ENCODE peak calls at places on chromosomes 3 and 15, in six cellular contexts. One of them, this sample, is unnamed. For H3K4me1, the result is how much of the 10 kb centered on the place peaks cover.

GRCh38 chr15:38860682-38861081 is 296.1 kb upstream of the RASGRP1 start:
- DNase-seq in HepG2: no peak
- DNase-seq in K562: no peak
- DNase-seq in HCT116: no peak
- DNase-seq in H1: no peak
- DNase-seq in GM12878: no peak
- DNase-seq in this sample: no peak

GRCh38 chr15:71806452-71806931 is 3.9 kb upstream of the NR2E3 start:
- DNase-seq in H1: peak
- DNase-seq in GM12878: no peak
- DNase-seq in HCT116: no peak
- DNase-seq in HepG2: no peak
- DNase-seq in K562: peak
- DNase-seq in this sample: no peak

GRCh38 chr3:63130625-63131024 is 147.5 kb upstream of the SYNPR start:
- DNase-seq in K562: no peak
- DNase-seq in GM12878: no peak
- DNase-seq in HepG2: no peak
- DNase-seq in H1: no peak
- DNase-seq in HCT116: no peak
- DNase-seq in this sample: no peak

GRCh38 chr3:155847993-155848392 is 6.2 kb downstream of the SLC33A1 start:
- DNase-seq in K562: no peak
- DNase-seq in GM12878: no peak
- DNase-seq in HepG2: no peak
- DNase-seq in H1: no peak
- DNase-seq in HCT116: no peak
- DNase-seq in this sample: no peak

GRCh38 chr15:99674279-99674678 is 59.0 kb downstream of the LYSMD4 start:
- DNase-seq in H1: no peak
- DNase-seq in HCT116: no peak
- DNase-seq in HepG2: no peak
- DNase-seq in K562: no peak
- DNase-seq in GM12878: no peak
- DNase-seq in this sample: no peak

GRCh38 chr3:9552252-9552999 is 1.2 kb downstream of the LHFPL4 start:
- DNase-seq in H1: peak
- DNase-seq in HepG2: no peak
- DNase-seq in K562: peak
- DNase-seq in GM12878: no peak
- DNase-seq in HCT116: no peak
- DNase-seq in this sample: peak

GRCh38 chr3:42830437-42831320 is 21.4 kb downstream of the ACKR2 start:
- DNase-seq in HepG2: peak
- DNase-seq in H1: no peak
- DNase-seq in HCT116: peak
- DNase-seq in K562: peak
- DNase-seq in GM12878: no peak
- DNase-seq in this sample: peak

GRCh38 chr15:41966920-41967465 is 5.4 kb downstream of the EHD4 start:
- DNase-seq in HepG2: no peak
- DNase-seq in GM12878: no peak
- DNase-seq in H1: no peak
- DNase-seq in HCT116: no peak
- DNase-seq in K562: no peak
- DNase-seq in this sample: no peak

GRCh38 chr3:11720220-11721113 is 76.8 kb upstream of the VGLL4 start:
- DNase-seq in HCT116: peak
- DNase-seq in GM12878: no peak
- DNase-seq in H1: peak
- DNase-seq in K562: peak
- DNase-seq in HepG2: peak
- DNase-seq in this sample: no peak

GRCh38 chr3:143973352-143974021 is 1.9 kb downstream of the DIPK2A start:
- DNase-seq in HepG2: peak
- DNase-seq in HCT116: no peak
- DNase-seq in K562: peak
- DNase-seq in H1: no peak
- DNase-seq in GM12878: no peak
- DNase-seq in this sample: no peak

GRCh38 chr3:50504681-50505080 is 1.2 kb upstream of the CACNA2D2 start:
- DNase-seq in HepG2: no peak
- DNase-seq in H1: no peak
- DNase-seq in GM12878: no peak
- DNase-seq in K562: no peak
- DNase-seq in HCT116: no peak
- DNase-seq in this sample: no peak

GRCh38 chr3:1251282-1252060 is 158.6 kb downstream of the CNTN6 start:
- DNase-seq in HepG2: no peak
- DNase-seq in HCT116: no peak
- DNase-seq in H1: no peak
- DNase-seq in GM12878: no peak
- DNase-seq in K562: no peak
- DNase-seq in this sample: no peak

GRCh38 chr3:101940521-101940992 is 91.2 kb downstream of the NFKBIZ start:
- DNase-seq in K562: peak
- DNase-seq in HCT116: no peak
- DNase-seq in H1: no peak
- DNase-seq in HepG2: no peak
- DNase-seq in GM12878: no peak
- DNase-seq in this sample: peak

GRCh38 chr15:27817258-27817657 is 281.9 kb downstream of the OCA2 start:
- DNase-seq in GM12878: no peak
- DNase-seq in HepG2: no peak
- DNase-seq in HCT116: no peak
- DNase-seq in K562: no peak
- DNase-seq in H1: no peak
- DNase-seq in this sample: no peak

DNA sequence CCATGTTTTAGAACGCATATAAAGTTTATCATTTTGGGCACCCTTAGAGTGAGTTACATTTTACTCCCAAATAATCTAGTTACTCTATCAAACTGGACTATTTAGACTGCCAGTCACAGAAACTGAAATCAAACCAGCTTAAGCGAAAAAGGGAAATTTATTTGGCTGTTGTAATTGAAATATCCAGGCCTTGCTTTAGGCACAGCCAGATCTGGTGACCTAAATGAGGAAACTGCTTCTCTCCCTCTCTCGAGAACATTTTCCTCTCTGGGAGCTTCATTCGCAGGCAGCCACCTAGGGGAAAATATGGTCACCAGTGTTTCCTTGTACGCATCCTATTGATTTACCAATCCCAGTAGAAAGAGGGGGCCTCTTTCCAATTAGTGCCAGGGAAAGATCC is 175.3 kb upstream of the MITF start:
- DNase-seq in GM12878: no peak
- DNase-seq in H1: no peak
- DNase-seq in HCT116: no peak
- DNase-seq in K562: no peak
- DNase-seq in HepG2: no peak
- DNase-seq in this sample: no peak
- H3K4me1 ChIP-seq in GM12878: under half
- H3K4me1 ChIP-seq in H1: under half
- H3K4me1 ChIP-seq in HCT116: under half
- H3K4me1 ChIP-seq in K562: under half
- H3K4me1 ChIP-seq in HepG2: under half
- H3K4me1 ChIP-seq in this sample: under half

DNA sequence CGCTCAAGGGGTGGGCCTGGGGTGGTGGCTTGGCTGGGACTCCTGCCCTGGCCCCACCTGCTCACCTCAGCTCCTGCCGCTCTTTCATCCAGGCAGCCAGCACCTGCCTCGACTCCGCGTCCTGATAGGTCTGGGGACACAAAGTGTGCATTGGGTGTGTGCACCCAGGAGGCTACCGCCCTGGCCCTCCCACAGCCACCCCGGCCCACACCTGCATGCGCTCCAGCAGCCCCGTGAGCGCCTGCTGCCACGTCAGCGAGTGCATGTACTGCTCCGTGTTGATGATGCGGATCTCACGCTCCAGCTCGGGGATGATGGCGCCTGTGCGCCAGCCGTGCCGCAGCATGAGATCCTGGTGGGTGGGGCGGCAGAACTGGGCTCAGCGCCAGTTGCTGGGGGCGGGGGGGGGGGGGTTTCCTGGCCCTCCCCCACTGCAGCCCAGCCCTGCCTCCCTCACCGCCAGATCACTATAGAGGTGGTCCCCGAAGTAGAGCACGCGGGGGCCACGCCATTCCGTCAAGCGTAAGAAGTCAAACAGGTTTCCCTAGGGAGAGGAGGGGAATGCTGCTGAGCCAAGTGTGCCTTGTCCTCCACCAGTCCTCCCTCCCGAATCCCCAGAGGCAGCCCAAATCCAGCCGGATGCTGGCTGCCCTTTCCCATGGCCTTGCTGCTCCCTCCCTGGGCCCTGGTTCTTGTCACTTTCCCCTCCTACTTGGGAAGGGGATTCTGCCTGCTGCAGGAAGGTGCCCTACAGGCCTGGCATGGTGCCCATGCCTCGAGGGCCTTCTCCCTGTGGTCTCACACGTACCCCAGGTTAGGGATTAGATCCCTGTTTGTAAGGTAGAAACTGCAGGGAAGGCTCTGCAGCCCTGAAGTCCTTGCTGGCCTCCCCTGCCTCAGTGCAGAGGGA is 8.7 kb downstream of the NT5DC2 start:
- DNase-seq in K562: no peak
- DNase-seq in H1: no peak
- DNase-seq in HCT116: no peak
- DNase-seq in HepG2: no peak
- DNase-seq in GM12878: no peak
- DNase-seq in this sample: no peak
- TF ChIP-seq ZNF274 in K562: no peak
- TF ChIP-seq ZNF274 in H1: no peak
- TF ChIP-seq ZNF274 in HCT116: no peak
- TF ChIP-seq ZNF274 in HepG2: no peak
- TF ChIP-seq ZNF274 in GM12878: no peak
- TF ChIP-seq ZNF274 in this sample: no peak

GRCh38 chr3:123698813-123699212 is 114.0 kb upstream of the HACD2 start:
- DNase-seq in HCT116: no peak
- DNase-seq in GM12878: no peak
- DNase-seq in HepG2: no peak
- DNase-seq in H1: no peak
- DNase-seq in K562: no peak
- DNase-seq in this sample: no peak
- H3K4me3 ChIP-seq in HCT116: no peak
- H3K4me3 ChIP-seq in GM12878: no peak
- H3K4me3 ChIP-seq in HepG2: no peak
- H3K4me3 ChIP-seq in H1: no peak
- H3K4me3 ChIP-seq in K562: no peak
- H3K4me3 ChIP-seq in this sample: no peak

GRCh38 chr15:37298271-37298670 is 197.9 kb upstream of the MEIS2 start:
- DNase-seq in HCT116: no peak
- DNase-seq in HepG2: no peak
- DNase-seq in GM12878: no peak
- DNase-seq in K562: no peak
- DNase-seq in H1: no peak
- DNase-seq in this sample: no peak
- H3K4me1 ChIP-seq in HCT116: under half
- H3K4me1 ChIP-seq in HepG2: under half
- H3K4me1 ChIP-seq in GM12878: under half
- H3K4me1 ChIP-seq in K562: under half
- H3K4me1 ChIP-seq in H1: under half
- H3K4me1 ChIP-seq in this sample: under half